ENCODE peak calls at places on chromosome 20, in eight cellular contexts. K is SK-N-SH, Q is K562, P is A549, G is GM23338, V is HepG2, R is GM12878, F is HCT116. X is an unnamed sample.

GRCh38 chr20:10857362-10858070 is 183.7 kb upstream of the JAG1 start:
- DNase-seq in R (no peak), P (peak; percentile 74), G (no peak), V (peak; percentile 58), F (no peak), Q (no peak), K (no peak), X (no peak)

GRCh38 chr20:58839474-58839874 is 11.2 kb downstream of the GNAS-AS1 start:
- DNase-seq in G (peak; percentile 74), F (peak; percentile 7), P (peak; percentile 57), V (peak; percentile 34), K (peak; percentile 85), Q (peak; percentile 50), R (no peak), X (no peak)

GRCh38 chr20:50762435-50763201 is 31.2 kb downstream of the PARD6B start:
- DNase-seq in Q (no peak), R (no peak), F (no peak), G (no peak), K (peak; percentile 58), P (peak; percentile 51), V (peak; percentile 34), X (peak; percentile 79)

GRCh38 chr20:52291109-52291508 is 99.5 kb upstream of the ZFP64 start:
- DNase-seq in V (no peak), Q (peak; percentile 7), K (peak; percentile 9), R (no peak), G (peak; percentile 14), F (no peak), P (no peak), X (no peak)

GRCh38 chr20:52192296-52193007 is 873 bp upstream of the ZFP64 start:
- DNase-seq in K (peak; percentile 77), V (peak; percentile 83), F (peak; percentile 38), Q (peak; percentile 82), R (peak; percentile 35), G (no peak), P (peak; percentile 75), X (peak; percentile 33)

GRCh38 chr20:52267418-52267817 is 75.8 kb upstream of the ZFP64 start:
- DNase-seq in R (no peak), G (no peak), F (no peak), Q (no peak), V (no peak), P (no peak), K (no peak), X (no peak)

GRCh38 chr20:59831024-59831900 is 102.2 kb downstream of the SYCP2 start:
- DNase-seq in G (peak; percentile 21), F (no peak), P (no peak), R (peak; percentile 8), Q (no peak), V (no peak), K (peak; percentile 10), X (no peak)

GRCh38 chr20:6178537-6178936 is 55.7 kb upstream of the FERMT1 start:
- DNase-seq in Q (peak; percentile 3), R (no peak), G (peak; percentile 65), K (peak; percentile 28), V (peak; percentile 39), F (peak; percentile 22), P (no peak), X (peak; percentile 17)

GRCh38 chr20:57693002-57693582 is 16.7 kb downstream of the PMEPA1 start:
- DNase-seq in P (no peak), Q (no peak), G (peak; percentile 68), V (no peak), K (no peak), F (peak; percentile 62), R (no peak), X (no peak)

GRCh38 chr20:31868853-31869672 is 1.3 kb downstream of the DUSP15 start:
- DNase-seq in Q (no peak), V (no peak), G (no peak), K (peak; percentile 18), P (no peak), R (no peak), F (no peak), X (no peak)

GRCh38 chr20:6714202-6714800 is 53.2 kb upstream of the BMP2 start:
- DNase-seq in Q (peak; percentile 6), P (no peak), F (no peak), G (no peak), R (no peak), K (no peak), V (no peak), X (no peak)

GRCh38 chr20:7976015-7976414 is 35.8 kb upstream of the HAO1 start:
- DNase-seq in R (no peak), Q (no peak), F (no peak), P (no peak), G (no peak), V (no peak), K (no peak), X (no peak)

GRCh38 chr20:50824137-50824536 is 29.3 kb downstream of the BCAS4 start:
- DNase-seq in F (no peak), V (no peak), Q (no peak), K (no peak), P (no peak), G (no peak), R (no peak), X (no peak)

GRCh38 chr20:53846640-53847039 is 223.8 kb downstream of the BCAS1 start:
- DNase-seq in P (no peak), G (no peak), K (no peak), Q (no peak), F (no peak), V (no peak), R (no peak), X (no peak)

GRCh38 chr20:53849471-53850059 is 220.8 kb downstream of the BCAS1 start:
- DNase-seq in G (no peak), R (no peak), F (no peak), K (no peak), Q (no peak), V (no peak), P (no peak), X (no peak)

GRCh38 chr20:53847843-53848185 is 222.6 kb downstream of the BCAS1 start:
- DNase-seq in Q (no peak), V (no peak), G (no peak), F (no peak), R (no peak), K (no peak), P (no peak), X (no peak)

GRCh38 chr20:53847118-53847842 is 223.1 kb downstream of the BCAS1 start:
- DNase-seq in G (no peak), F (no peak), K (no peak), Q (no peak), V (no peak), R (no peak), P (no peak), X (no peak)

GRCh38 chr20:53848304-53848703 is 222.1 kb downstream of the BCAS1 start:
- DNase-seq in V (no peak), P (no peak), R (no peak), Q (no peak), F (no peak), G (no peak), K (no peak), X (no peak)
- H3K4me3 ChIP-seq in V (no peak overlapping the region), P (no peak overlapping the region), R (no peak overlapping the region), Q (no peak overlapping the region), F (no peak overlapping the region), G (no peak overlapping the region), K (no peak overlapping the region), X (no peak overlapping the region)

DNA sequence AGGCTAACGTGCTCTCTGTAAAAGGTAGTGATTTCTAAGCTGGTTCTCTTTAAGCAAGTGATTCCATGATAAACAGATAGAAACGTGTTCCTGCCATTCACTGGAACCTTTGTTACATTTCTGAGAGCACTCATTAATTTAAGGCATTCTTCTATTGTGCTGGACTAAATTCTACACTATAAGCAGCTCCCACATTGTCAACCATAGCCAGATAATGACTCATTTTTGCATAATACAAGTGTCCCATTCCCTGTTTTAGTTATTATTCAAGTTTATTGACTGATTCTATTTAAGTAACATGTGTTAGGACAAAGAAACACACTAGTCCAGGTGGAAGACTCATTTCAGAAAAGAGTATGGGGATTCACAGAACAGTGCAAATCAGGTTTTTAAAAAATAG is 13.5 kb upstream of the XRN2 start:
- DNase-seq in P (no peak), F (no peak), V (no peak), K (no peak), Q (no peak), G (no peak), R (no peak), X (no peak)
- TF ChIP-seq REST in P (no peak), F (no peak), V (no peak), K (no peak), Q (no peak), G (no peak), R (no peak), X (no peak)

GRCh38 chr20:61997891-61998290 is 67.8 kb downstream of the TAF4 start:
- DNase-seq in R (no peak), Q (no peak), G (no peak), V (peak; percentile 40), P (no peak), F (no peak), K (no peak), X (no peak)

GRCh38 chr20:61998343-61999121 is 67.1 kb downstream of the TAF4 start:
- DNase-seq in F (no peak), P (no peak), K (no peak), Q (no peak), G (no peak), V (no peak), R (no peak), X (no peak)

GRCh38 chr20:61994546-61994945 is 71.1 kb downstream of the TAF4 start:
- DNase-seq in Q (no peak), R (no peak), V (no peak), K (no peak), P (no peak), F (no peak), G (no peak), X (no peak)

GRCh38 chr20:62001178-62001715 is 64.4 kb downstream of the TAF4 start:
- DNase-seq in P (no peak), Q (no peak), F (no peak), R (no peak), G (no peak), K (no peak), V (no peak), X (no peak)

DNA sequence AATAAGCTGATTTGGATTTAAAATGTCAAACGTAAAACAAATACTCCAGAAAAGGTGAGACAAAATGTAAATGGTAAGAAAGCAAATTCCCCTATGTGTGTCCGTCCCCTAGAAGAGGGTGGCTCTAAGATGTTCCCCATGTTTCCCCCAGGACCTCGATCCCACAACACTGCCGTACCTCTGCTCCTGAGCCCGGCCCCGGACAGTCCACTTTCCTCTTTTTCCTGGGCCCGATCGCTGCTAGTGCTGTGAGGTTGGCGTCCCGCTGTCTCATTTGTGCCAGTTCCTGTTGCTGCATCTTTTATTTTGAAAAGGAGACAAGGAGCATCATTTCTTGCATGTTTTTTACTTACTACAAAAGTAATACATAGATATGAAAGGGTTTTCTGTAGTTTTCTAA is 68.3 kb downstream of the TAF4 start:
- DNase-seq in V (no peak), Q (no peak), G (no peak), R (no peak), F (no peak), K (no peak), P (no peak), X (no peak)
- H3K4me1 ChIP-seq in V (peaks cover 16% of the 10 kb centered on the region), Q (no peaks in the 10 kb centered on the region), G (no peaks in the 10 kb centered on the region), R (no peaks in the 10 kb centered on the region), F (no peaks in the 10 kb centered on the region), K (no peaks in the 10 kb centered on the region), P (no peaks in the 10 kb centered on the region), X (no peaks in the 10 kb centered on the region)

GRCh38 chr20:3784226-3784853 is 2.2 kb downstream of the CENPB start:
- DNase-seq in F (no peak), P (no peak), V (no peak), R (no peak), G (no peak), Q (no peak), K (no peak), X (no peak)
- H3K4me3 ChIP-seq in F (no peak overlapping the region), P (peak overlapping the region; percentile 86), V (no peak overlapping the region), R (no peak overlapping the region), G (no peak overlapping the region), Q (no peak overlapping the region), K (no peak overlapping the region), X (peak overlapping the region; percentile 75)